ENCODE peak calls at places on chromosomes 7 and 10, in four cellular contexts. V, R, P and M are unnamed samples.

GRCh38 chr7:76086070-76086469 is 38.2 kb downstream of the MDH2 start:
- DNase-seq in V (no peak), R (peak), P (no peak), M (peak)

GRCh38 chr7:79681454-79681853 is 228.0 kb upstream of the MAGI2 start:
- DNase-seq in V (no peak), R (no peak), P (no peak), M (no peak)

GRCh38 chr7:152869041-152869676 is 109.6 kb downstream of the ACTR3B start:
- DNase-seq in V (no peak), R (no peak), P (no peak), M (no peak)

GRCh38 chr7:84948632-84949031 is 238.2 kb downstream of the SEMA3D start:
- DNase-seq in V (no peak), R (no peak), P (no peak), M (no peak)

GRCh38 chr10:127029061-127029460 is 123.8 kb downstream of the DOCK1 start:
- DNase-seq in V (no peak), R (no peak), P (no peak), M (no peak)

GRCh38 chr10:79149662-79150443 is 81.1 kb downstream of the ZMIZ1 start:
- DNase-seq in V (peak), R (peak), P (peak), M (peak)

GRCh38 chr7:10646249-10646648 is 327.4 kb upstream of the PHF14 start:
- DNase-seq in V (no peak), R (no peak), P (no peak), M (no peak)

GRCh38 chr10:34723746-34724145 is 91.3 kb downstream of the PARD3 start:
- DNase-seq in V (peak), R (peak), P (no peak), M (no peak)

GRCh38 chr10:124597677-124598165 is 136.1 kb downstream of the LHPP start:
- DNase-seq in V (no peak), R (no peak), P (no peak), M (no peak)

GRCh38 chr7:36058020-36058592 is 94.9 kb upstream of the EEPD1 start:
- DNase-seq in V (no peak), R (no peak), P (no peak), M (no peak)

GRCh38 chr10:123326674-123327073 is 172.5 kb downstream of the BUB3 start:
- DNase-seq in V (no peak), R (no peak), P (no peak), M (no peak)

GRCh38 chr7:157663061-157663863 is 326.5 kb downstream of the DNAJB6 start:
- DNase-seq in V (peak), R (no peak), P (no peak), M (no peak)

GRCh38 chr7:17274551-17275245 is 23.8 kb upstream of the AHR start:
- DNase-seq in V (no peak), R (peak), P (no peak), M (no peak)

GRCh38 chr10:122252805-122253204 is 18.3 kb upstream of the BTBD16 start:
- DNase-seq in V (no peak), R (no peak), P (no peak), M (no peak)

GRCh38 chr7:95404316-95404715 is 8.1 kb upstream of the PON3 start:
- DNase-seq in V (peak), R (no peak), P (no peak), M (no peak)

GRCh38 chr10:387949-388660 is 252.8 kb downstream of the ZMYND11 start:
- DNase-seq in V (no peak), R (no peak), P (no peak), M (no peak)

GRCh38 chr7:152709307-152710133 is 33.6 kb upstream of the XRCC2 start:
- DNase-seq in V (no peak), R (no peak), P (peak), M (no peak)

GRCh38 chr7:149595541-149595940 is 97.9 kb upstream of the ZNF746 start:
- DNase-seq in V (no peak), R (no peak), P (no peak), M (no peak)

GRCh38 chr10:116014859-116015258 is 258.1 kb downstream of the GFRA1 start:
- DNase-seq in V (no peak), R (no peak), P (no peak), M (no peak)

GRCh38 chr7:124723012-124723411 is 42.6 kb downstream of the GPR37 start:
- DNase-seq in V (no peak), R (peak), P (peak), M (peak)

GRCh38 chr10:79414714-79415113 is 30.7 kb downstream of the ZCCHC24 start:
- DNase-seq in V (no peak), R (no peak), P (no peak), M (no peak)

GRCh38 chr10:76881477-76882220 is 756.0 kb downstream of the KCNMA1 start:
- DNase-seq in V (no peak), R (no peak), P (no peak), M (no peak)

GRCh38 chr7:1532456-1533254 is 2.2 kb downstream of the MAFK start:
- DNase-seq in V (no peak), R (peak), P (peak), M (peak)

GRCh38 chr7:727104-727805 is at the start of gene PRKAR1B:
- DNase-seq in V (peak), R (no peak), P (no peak), M (peak)

DNA sequence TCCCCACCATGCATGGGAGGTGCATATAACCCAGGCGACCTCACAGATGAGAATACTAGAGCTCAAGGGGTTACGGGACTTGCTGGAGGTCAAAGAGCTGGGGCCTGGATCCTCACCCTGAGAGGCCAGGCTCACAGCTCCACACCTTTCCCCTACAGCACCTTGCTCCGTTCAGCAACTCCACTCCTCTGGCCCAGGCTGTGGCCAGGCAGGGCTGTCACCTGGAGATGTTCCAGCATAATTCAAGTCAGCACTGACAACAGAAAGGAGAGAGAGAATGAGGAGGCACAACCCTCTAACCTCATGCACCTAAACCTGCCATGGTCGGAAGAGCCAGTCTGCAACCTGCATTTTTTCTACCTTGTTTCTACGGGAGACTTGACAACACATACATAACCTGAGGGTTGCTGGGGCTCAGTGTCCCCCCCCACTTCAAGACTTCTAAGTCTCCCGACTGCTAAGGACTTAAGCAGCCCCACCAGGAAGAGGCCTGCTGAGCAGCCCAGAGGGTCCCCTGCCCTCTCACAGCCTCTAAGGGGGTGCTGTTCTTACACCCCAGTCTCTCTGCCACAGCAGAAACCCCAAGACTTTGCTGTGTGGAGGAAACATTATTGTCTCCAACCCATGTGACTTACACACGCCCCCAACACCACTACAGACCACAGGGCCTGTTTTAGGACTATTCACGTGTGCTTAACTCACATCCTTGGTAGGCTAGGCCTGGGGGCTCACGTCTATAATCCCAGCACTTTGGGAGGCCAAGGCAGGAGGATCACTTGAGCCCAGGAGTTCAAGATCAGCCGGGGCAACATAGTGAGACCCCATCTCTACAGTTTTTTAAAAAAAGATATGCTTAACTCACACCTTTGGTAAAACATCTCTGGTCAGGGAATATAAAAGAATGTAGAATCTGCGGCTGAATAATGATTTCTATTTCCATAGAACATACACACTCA is 175.6 kb downstream of the FAM107B start:
- DNase-seq in V (no peak), R (no peak), P (no peak), M (no peak)
- H3K4me3 ChIP-seq in V (no peak), R (no peak), P (no peak), M (no peak)

GRCh38 chr10:25018703-25019102 is 2.3 kb downstream of the THNSL1 start:
- DNase-seq in V (no peak), R (no peak), P (no peak), M (no peak)

GRCh38 chr10:25015927-25016348 is at the start of gene ENKUR:
- DNase-seq in V (peak), R (peak), P (peak), M (peak)

GRCh38 chr10:25017247-25017590 is 807 bp downstream of the THNSL1 start:
- DNase-seq in V (peak), R (no peak), P (no peak), M (no peak)

GRCh38 chr10:25016349-25017246 is at the start of gene THNSL1:
- DNase-seq in V (peak), R (peak), P (peak), M (peak)

DNA sequence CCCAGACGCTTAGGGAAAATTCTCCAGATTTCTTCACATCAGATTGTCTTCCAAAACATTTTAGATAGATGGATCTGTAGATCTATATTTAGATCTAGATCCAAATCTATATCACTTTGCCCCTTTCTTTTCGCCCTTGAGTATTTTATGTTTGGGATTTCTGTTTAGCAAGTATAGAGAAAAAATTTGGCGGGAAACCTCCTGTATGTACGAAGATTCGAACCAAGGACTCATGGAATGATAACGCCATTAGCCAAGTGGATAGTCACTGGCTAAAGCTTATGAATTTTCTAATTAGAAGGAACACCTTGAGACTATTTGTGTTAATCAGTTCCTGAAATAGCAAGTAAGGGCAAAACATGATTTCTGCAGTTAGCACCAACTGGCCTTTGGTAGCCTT is 1.2 kb downstream of the THNSL1 start:
- DNase-seq in V (no peak), R (no peak), P (no peak), M (no peak)
- H3K4me3 ChIP-seq in V (peak), R (peak), P (peak), M (peak)

GRCh38 chr10:97024181-97025073 is 161.3 kb downstream of the SLIT1 start:
- DNase-seq in V (no peak), R (peak), P (no peak), M (peak)
- H3K4me3 ChIP-seq in V (no peak), R (peak), P (peak), M (peak)

GRCh38 chr10:5628798-5629788 is 37.3 kb downstream of the ASB13 start:
- DNase-seq in V (no peak), R (peak), P (no peak), M (no peak)
- H3K4me3 ChIP-seq in V (no peak), R (peak), P (no peak), M (no peak)

GRCh38 chr7:139895141-139895829 is 66.2 kb downstream of the TBXAS1 start:
- DNase-seq in V (peak), R (no peak), P (no peak), M (no peak)
- H3K4me3 ChIP-seq in V (no peak), R (no peak), P (no peak), M (no peak)